ENCODE peak calls at places on chromosomes 12 and 14, in four cellular contexts. E is pancreas; L is Peyer's patch; R is CD8-positive, alpha-beta T cell. S is an unnamed sample.

GRCh38 chr12:131121705-131122405 is 168.1 kb downstream of the ADGRD1 start:
- DNase-seq in L (no peak), R (no peak), E (no peak), S (no peak)

GRCh38 chr14:38311655-38312054 is 55.8 kb upstream of the CLEC14A start:
- DNase-seq in E (no peak), R (no peak), L (no peak), S (no peak)

GRCh38 chr12:51926718-51927117 is 19.4 kb downstream of the ACVRL1 start:
- DNase-seq in R (peak; percentile 63), E (no peak), L (peak; percentile 25), S (peak; percentile 16)

GRCh38 chr12:28933864-28934527 is 215.1 kb upstream of the FAR2 start:
- DNase-seq in L (no peak), R (no peak), E (no peak), S (no peak)

GRCh38 chr12:131038159-131038558 is 84.5 kb downstream of the ADGRD1 start:
- DNase-seq in R (no peak), E (no peak), L (no peak), S (no peak)

GRCh38 chr14:44657153-44657552 is 150.1 kb upstream of the FSCB start:
- DNase-seq in E (no peak), L (no peak), R (no peak), S (no peak)

GRCh38 chr12:124506145-124506831 is 61.1 kb downstream of the NCOR2 start:
- DNase-seq in R (no peak), E (peak; percentile 87), L (no peak), S (no peak)

GRCh38 chr14:102999227-102999895 is 58.0 kb downstream of the CDC42BPB start:
- DNase-seq in L (no peak), E (no peak), R (no peak), S (no peak)

GRCh38 chr12:22409071-22409951 is 74.8 kb upstream of the ST8SIA1 start:
- DNase-seq in E (no peak), R (peak; percentile 64), L (no peak), S (peak; percentile 51)

GRCh38 chr12:124397399-124397679 is 102.4 kb downstream of the RFLNA start:
- DNase-seq in R (no peak), L (no peak), E (no peak), S (no peak)

GRCh38 chr12:71476513-71476912 is 36.9 kb downstream of the LGR5 start:
- DNase-seq in E (no peak), R (no peak), L (no peak), S (no peak)

GRCh38 chr12:44457465-44457864 is 418.6 kb downstream of the NELL2 start:
- DNase-seq in L (no peak), E (no peak), R (no peak), S (no peak)

GRCh38 chr12:17992002-17992656 is 97.9 kb downstream of the RERGL start:
- DNase-seq in E (no peak), L (no peak), R (no peak), S (no peak)

GRCh38 chr12:93622485-93622884 is 50.0 kb downstream of the SOCS2 start:
- DNase-seq in E (no peak), R (no peak), L (no peak), S (no peak)

GRCh38 chr12:115640929-115641328 is 636.6 kb downstream of the MED13L start:
- DNase-seq in E (no peak), R (no peak), L (no peak), S (no peak)

GRCh38 chr12:57456145-57456700 is 1.1 kb downstream of the INHBE start:
- DNase-seq in E (peak; percentile 53), R (peak; percentile 42), L (peak; percentile 56), S (no peak)

GRCh38 chr12:107457536-107457935 is 228.1 kb upstream of the PWP1 start:
- DNase-seq in L (no peak), R (no peak), E (no peak), S (no peak)

GRCh38 chr14:61451891-61452400 is 130.6 kb downstream of the PRKCH start:
- DNase-seq in E (no peak), R (no peak), L (no peak), S (no peak)

GRCh38 chr14:94485944-94486841 is 10.2 kb upstream of the SERPINA9 start:
- DNase-seq in E (peak; percentile 79), R (no peak), L (no peak), S (no peak)

GRCh38 chr12:89038831-89039509 is 313.3 kb downstream of the DUSP6 start:
- DNase-seq in L (no peak), R (no peak), E (no peak), S (no peak)

GRCh38 chr12:42473561-42473960 is 116.0 kb downstream of the PRICKLE1 start:
- DNase-seq in R (no peak), L (no peak), E (no peak), S (no peak)

GRCh38 chr12:77891531-77892147 is 60.9 kb downstream of the NAV3 start:
- DNase-seq in L (no peak), E (no peak), R (no peak), S (no peak)

GRCh38 chr14:101494826-101495225 is 66.5 kb upstream of the DIO3 start:
- DNase-seq in L (no peak), E (no peak), R (no peak), S (no peak)

GRCh38 chr12:3218150-3218845 is 141.1 kb downstream of the TSPAN9 start:
- DNase-seq in E (peak; percentile 78), R (no peak), L (no peak), S (no peak)

GRCh38 chr14:91753501-91754128 is 21.7 kb upstream of the CATSPERB start:
- DNase-seq in R (no peak), L (no peak), E (no peak), S (no peak)

GRCh38 chr14:28759658-28760313 is 6.8 kb upstream of the FOXG1 start:
- DNase-seq in E (no peak), R (no peak), L (no peak), S (no peak)

GRCh38 chr14:28756896-28757570 is 9.6 kb upstream of the FOXG1 start:
- DNase-seq in R (no peak), E (no peak), L (no peak), S (no peak)

GRCh38 chr14:28759056-28759657 is 7.4 kb upstream of the FOXG1 start:
- DNase-seq in L (no peak), R (no peak), E (no peak), S (no peak)

GRCh38 chr14:28757790-28758189 is 8.8 kb upstream of the FOXG1 start:
- DNase-seq in L (no peak), R (no peak), E (no peak), S (no peak)

DNA sequence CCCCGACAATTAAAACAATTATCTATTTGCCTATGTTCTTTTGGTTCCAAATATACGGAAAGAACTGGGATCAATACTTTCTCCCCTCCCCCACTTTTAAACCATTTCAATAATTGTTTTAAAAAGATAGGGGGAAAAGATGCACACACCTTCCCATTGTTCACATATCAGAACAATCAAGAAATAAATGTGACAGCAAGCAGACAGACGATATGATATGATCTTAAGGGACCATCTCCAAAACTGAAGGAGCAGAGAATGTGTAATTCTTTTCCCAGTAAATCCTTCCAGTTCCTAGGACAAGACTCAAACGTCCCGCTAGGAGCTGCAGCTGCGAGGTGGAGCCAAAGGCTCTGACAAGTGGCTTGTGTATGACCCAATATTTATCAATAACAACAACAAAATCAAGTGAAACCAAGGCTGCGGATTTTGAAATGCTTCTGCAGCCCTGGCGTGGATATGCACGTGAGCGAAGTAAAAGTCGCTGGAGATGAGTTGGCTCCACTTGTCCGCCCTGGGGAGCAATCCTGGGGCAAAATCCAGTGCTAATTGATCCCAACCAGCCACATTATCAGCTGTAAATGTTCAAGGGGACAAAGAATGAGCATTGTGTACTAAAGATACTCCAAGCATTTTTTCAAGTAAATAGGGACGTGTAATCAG is 8.2 kb upstream of the FOXG1 start:
- DNase-seq in R (no peak), E (no peak), L (no peak), S (no peak)
- H3K27me3 ChIP-seq in R (peaks cover 5% of the 10 kb centered on the region), E (peaks cover 63% of the 10 kb centered on the region), L (no peaks in the 10 kb centered on the region), S (peaks cover 2% of the 10 kb centered on the region)

GRCh38 chr12:104136577-104136976 is 1.4 kb downstream of the NFYB start:
- DNase-seq in E (no peak), L (no peak), R (no peak), S (no peak)
- H3K27ac ChIP-seq in E (no peak overlapping the region), L (no peak overlapping the region), R (no peak overlapping the region), S (no peak overlapping the region)

GRCh38 chr12:112125250-112125999 is at the start of gene TRAFD1:
- DNase-seq in E (peak; percentile 98), L (peak; percentile 99), R (peak; percentile 98), S (peak; percentile 98)

GRCh38 chr12:112124918-112125249 is 476 bp upstream of the TRAFD1 start:
- DNase-seq in R (no peak), L (no peak), E (no peak), S (no peak)

GRCh38 chr12:112126000-112126431 is 656 bp downstream of the TRAFD1 start:
- DNase-seq in L (no peak), R (no peak), E (no peak), S (no peak)

GRCh38 chr12:112130461-112130998 is 5.2 kb downstream of the TRAFD1 start:
- DNase-seq in E (no peak), L (no peak), R (no peak), S (no peak)

GRCh38 chr12:112126916-112127315 is 1.6 kb downstream of the TRAFD1 start:
- DNase-seq in R (no peak), E (no peak), L (no peak), S (no peak)
- H3K4me1 ChIP-seq in R (peaks cover 52% of the 10 kb centered on the region), E (peaks cover 44% of the 10 kb centered on the region), L (peaks cover 54% of the 10 kb centered on the region), S (peaks cover 31% of the 10 kb centered on the region)

DNA sequence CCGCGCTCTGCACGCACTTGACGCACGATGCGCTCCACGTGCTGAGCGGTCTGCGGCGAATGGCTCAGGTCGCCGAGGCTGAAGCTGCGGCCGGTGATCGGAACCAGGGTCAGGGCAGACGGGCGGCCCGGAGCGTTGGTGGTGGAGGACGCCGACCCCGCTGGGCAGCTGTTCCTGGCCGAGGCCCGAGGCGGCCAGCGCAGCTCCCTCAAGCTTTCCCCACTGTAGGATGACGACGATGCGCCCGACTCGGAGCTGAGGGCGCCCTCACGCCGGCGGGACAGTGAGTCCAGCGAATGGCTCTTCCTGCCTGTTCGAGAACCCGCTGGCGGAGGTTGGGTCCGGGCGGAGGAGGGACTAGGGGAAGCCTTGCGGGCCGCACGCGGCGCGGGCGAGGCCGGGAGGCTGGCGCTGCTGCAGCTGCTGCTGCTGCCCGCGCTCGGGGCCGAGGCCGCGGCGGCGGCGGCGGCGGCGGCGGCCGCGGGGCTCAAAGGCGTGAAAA is 2.0 kb downstream of the CCDC177 start:
- DNase-seq in R (no peak), L (no peak), E (peak; percentile 74), S (no peak)
- H3K27me3 ChIP-seq in R (peaks cover 15% of the 10 kb centered on the region), L (no peaks in the 10 kb centered on the region), E (peaks cover 39% of the 10 kb centered on the region), S (peaks cover 24% of the 10 kb centered on the region)

GRCh38 chr12:53413485-53414215 is 10.0 kb upstream of the AMHR2 start:
- DNase-seq in R (no peak), L (no peak), E (no peak), S (no peak)
- H3K27ac ChIP-seq in R (no peak overlapping the region), L (no peak overlapping the region), E (no peak overlapping the region), S (no peak overlapping the region)

S was measured in effector memory CD4-positive, alpha-beta T cell.